ENCODE peak calls at places on chromosomes 4 and X, in seven cellular contexts. One of them, this sample, is unnamed.

GRCh38 chr4:151182455-151182854 is 83.0 kb downstream of the RPS3A start:
- DNase-seq in T-helper 22 cell: no peak
- DNase-seq in iris pigment epithelial cell: no peak
- DNase-seq in GM18507: no peak
- DNase-seq in LNCaP clone FGC: no peak
- DNase-seq in germinal center: no peak
- DNase-seq in OCI-M1: no peak
- DNase-seq in this sample: no peak

GRCh38 chr4:3671571-3672464 is 94.4 kb upstream of the ADRA2C start:
- DNase-seq in T-helper 22 cell: no peak
- DNase-seq in OCI-M1: no peak
- DNase-seq in iris pigment epithelial cell: peak; percentile 34
- DNase-seq in GM18507: no peak
- DNase-seq in germinal center: no peak
- DNase-seq in LNCaP clone FGC: peak; percentile 61
- DNase-seq in this sample: no peak

GRCh38 chrX:56564921-56565861 is 1.8 kb downstream of the UBQLN2 start:
- DNase-seq in OCI-M1: peak; percentile 7
- DNase-seq in GM18507: no peak
- DNase-seq in iris pigment epithelial cell: no peak
- DNase-seq in LNCaP clone FGC: no peak
- DNase-seq in T-helper 22 cell: no peak
- DNase-seq in germinal center: peak; percentile 4
- DNase-seq in this sample: no peak

GRCh38 chrX:69133561-69134542 is 31.4 kb downstream of the PJA1 start:
- DNase-seq in OCI-M1: peak; percentile 52
- DNase-seq in GM18507: no peak
- DNase-seq in iris pigment epithelial cell: peak; percentile 71
- DNase-seq in T-helper 22 cell: no peak
- DNase-seq in LNCaP clone FGC: peak; percentile 46
- DNase-seq in germinal center: no peak
- DNase-seq in this sample: no peak

GRCh38 chr4:8209176-8209874 is 10.2 kb downstream of the SH3TC1 start:
- DNase-seq in T-helper 22 cell: no peak
- DNase-seq in LNCaP clone FGC: no peak
- DNase-seq in OCI-M1: no peak
- DNase-seq in germinal center: no peak
- DNase-seq in GM18507: no peak
- DNase-seq in iris pigment epithelial cell: no peak
- DNase-seq in this sample: no peak

GRCh38 chrX:10286195-10286594 is 129.4 kb downstream of the CLCN4 start:
- DNase-seq in germinal center: no peak
- DNase-seq in OCI-M1: no peak
- DNase-seq in iris pigment epithelial cell: no peak
- DNase-seq in LNCaP clone FGC: no peak
- DNase-seq in GM18507: no peak
- DNase-seq in T-helper 22 cell: no peak
- DNase-seq in this sample: no peak

GRCh38 chr4:91502365-91502764 is 801.4 kb upstream of the GRID2 start:
- DNase-seq in OCI-M1: peak; percentile 42
- DNase-seq in T-helper 22 cell: no peak
- DNase-seq in GM18507: no peak
- DNase-seq in germinal center: no peak
- DNase-seq in iris pigment epithelial cell: no peak
- DNase-seq in LNCaP clone FGC: peak; percentile 1
- DNase-seq in this sample: no peak

GRCh38 chr4:120517966-120518365 is 404.6 kb downstream of the PRDM5 start:
- DNase-seq in T-helper 22 cell: no peak
- DNase-seq in iris pigment epithelial cell: peak; percentile 79
- DNase-seq in LNCaP clone FGC: no peak
- DNase-seq in OCI-M1: peak; percentile 93
- DNase-seq in GM18507: no peak
- DNase-seq in germinal center: no peak
- DNase-seq in this sample: no peak

GRCh38 chrX:50618788-50619558 is 148.3 kb upstream of the DGKK start:
- DNase-seq in LNCaP clone FGC: no peak
- DNase-seq in T-helper 22 cell: no peak
- DNase-seq in GM18507: no peak
- DNase-seq in germinal center: no peak
- DNase-seq in iris pigment epithelial cell: peak; percentile 8
- DNase-seq in OCI-M1: peak; percentile 0
- DNase-seq in this sample: no peak

GRCh38 chr4:184980261-184980660 is 38.0 kb upstream of the HELT start:
- DNase-seq in T-helper 22 cell: no peak
- DNase-seq in germinal center: no peak
- DNase-seq in LNCaP clone FGC: no peak
- DNase-seq in GM18507: no peak
- DNase-seq in OCI-M1: peak; percentile 51
- DNase-seq in iris pigment epithelial cell: no peak
- DNase-seq in this sample: no peak

GRCh38 chr4:39970559-39971270 is 7.0 kb downstream of the PDS5A start:
- DNase-seq in germinal center: no peak
- DNase-seq in T-helper 22 cell: no peak
- DNase-seq in LNCaP clone FGC: no peak
- DNase-seq in OCI-M1: peak; percentile 87
- DNase-seq in GM18507: no peak
- DNase-seq in iris pigment epithelial cell: peak; percentile 58
- DNase-seq in this sample: no peak

GRCh38 chr4:81314196-81314896 is 99.3 kb upstream of the PRKG2 start:
- DNase-seq in LNCaP clone FGC: peak; percentile 15
- DNase-seq in germinal center: no peak
- DNase-seq in GM18507: no peak
- DNase-seq in T-helper 22 cell: no peak
- DNase-seq in iris pigment epithelial cell: peak; percentile 28
- DNase-seq in OCI-M1: peak; percentile 77
- DNase-seq in this sample: no peak

GRCh38 chr4:173448103-173448502 is 49.2 kb upstream of the SCRG1 start:
- DNase-seq in T-helper 22 cell: no peak
- DNase-seq in germinal center: no peak
- DNase-seq in iris pigment epithelial cell: no peak
- DNase-seq in LNCaP clone FGC: peak; percentile 96
- DNase-seq in GM18507: no peak
- DNase-seq in OCI-M1: no peak
- DNase-seq in this sample: no peak

GRCh38 chr4:89820005-89820404 is 17.0 kb downstream of the SNCA start:
- DNase-seq in LNCaP clone FGC: no peak
- DNase-seq in GM18507: no peak
- DNase-seq in T-helper 22 cell: no peak
- DNase-seq in iris pigment epithelial cell: no peak
- DNase-seq in germinal center: no peak
- DNase-seq in OCI-M1: peak; percentile 14
- DNase-seq in this sample: no peak

GRCh38 chrX:21990812-21991211 is 41.3 kb upstream of the PHEX start:
- DNase-seq in iris pigment epithelial cell: peak; percentile 37
- DNase-seq in LNCaP clone FGC: no peak
- DNase-seq in GM18507: no peak
- DNase-seq in germinal center: no peak
- DNase-seq in T-helper 22 cell: no peak
- DNase-seq in OCI-M1: no peak
- DNase-seq in this sample: no peak

GRCh38 chr4:175540732-175541131 is 271.3 kb downstream of the GPM6A start:
- DNase-seq in LNCaP clone FGC: no peak
- DNase-seq in germinal center: no peak
- DNase-seq in OCI-M1: no peak
- DNase-seq in iris pigment epithelial cell: no peak
- DNase-seq in GM18507: no peak
- DNase-seq in T-helper 22 cell: no peak
- DNase-seq in this sample: no peak

GRCh38 chr4:13441506-13441905 is 42.6 kb downstream of the RAB28 start:
- DNase-seq in OCI-M1: no peak
- DNase-seq in LNCaP clone FGC: no peak
- DNase-seq in iris pigment epithelial cell: no peak
- DNase-seq in germinal center: no peak
- DNase-seq in GM18507: no peak
- DNase-seq in T-helper 22 cell: no peak
- DNase-seq in this sample: no peak

GRCh38 chrX:150196300-150196699 is 166.8 kb upstream of the MAMLD1 start:
- DNase-seq in LNCaP clone FGC: no peak
- DNase-seq in germinal center: no peak
- DNase-seq in GM18507: no peak
- DNase-seq in OCI-M1: no peak
- DNase-seq in T-helper 22 cell: no peak
- DNase-seq in iris pigment epithelial cell: no peak
- DNase-seq in this sample: no peak

GRCh38 chrX:40006025-40007017 is 91.4 kb downstream of the BCOR start:
- DNase-seq in T-helper 22 cell: no peak
- DNase-seq in GM18507: no peak
- DNase-seq in OCI-M1: no peak
- DNase-seq in LNCaP clone FGC: no peak
- DNase-seq in iris pigment epithelial cell: no peak
- DNase-seq in germinal center: no peak
- DNase-seq in this sample: no peak

GRCh38 chrX:14209034-14209433 is 179.3 kb upstream of the GEMIN8 start:
- DNase-seq in LNCaP clone FGC: no peak
- DNase-seq in germinal center: no peak
- DNase-seq in T-helper 22 cell: no peak
- DNase-seq in GM18507: no peak
- DNase-seq in OCI-M1: no peak
- DNase-seq in iris pigment epithelial cell: no peak
- DNase-seq in this sample: no peak

GRCh38 chrX:70013483-70014222 is 36.1 kb downstream of the AWAT2 start:
- DNase-seq in LNCaP clone FGC: no peak
- DNase-seq in GM18507: no peak
- DNase-seq in germinal center: no peak
- DNase-seq in OCI-M1: no peak
- DNase-seq in T-helper 22 cell: no peak
- DNase-seq in iris pigment epithelial cell: no peak
- DNase-seq in this sample: no peak